ENCODE peak calls at places on chromosome 20, in four cellular contexts. S is A549, C is HepG2, D is K562. E is an unnamed sample.

GRCh38 chr20:9884061-9884460 is 45.2 kb upstream of the PAK5 start:
- DNase-seq in S (no peak), C (no peak), D (no peak), E (no peak)

GRCh38 chr20:55159230-55159629 is 683.8 kb downstream of the DOK5 start:
- DNase-seq in S (no peak), C (no peak), D (no peak), E (no peak)

GRCh38 chr20:48416002-48416401 is 411.8 kb downstream of the PREX1 start:
- DNase-seq in S (no peak), C (no peak), D (no peak), E (no peak)

GRCh38 chr20:61818746-61819483 is 246.8 kb downstream of the TAF4 start:
- DNase-seq in S (no peak), C (no peak), D (no peak), E (no peak)

GRCh38 chr20:37245671-37246237 is 15.9 kb downstream of the GHRH start:
- DNase-seq in S (no peak), C (no peak), D (no peak), E (peak; percentile 63)

GRCh38 chr20:1827974-1828785 is 67.0 kb upstream of the SIRPA start:
- DNase-seq in S (peak; percentile 47), C (peak; percentile 99), D (no peak), E (no peak)

GRCh38 chr20:56630086-56630493 is 984 bp downstream of the TFAP2C start:
- DNase-seq in S (peak; percentile 88), C (no peak), D (peak; percentile 21), E (peak; percentile 54)

GRCh38 chr20:59191756-59192532 is 28.3 kb downstream of the ZNF831 start:
- DNase-seq in S (no peak), C (no peak), D (no peak), E (no peak)

GRCh38 chr20:31861346-31862156 is 8.8 kb downstream of the DUSP15 start:
- DNase-seq in S (peak; percentile 85), C (peak; percentile 59), D (peak; percentile 99), E (peak; percentile 88)

GRCh38 chr20:57708694-57709673 is 831 bp downstream of the PMEPA1 start:
- DNase-seq in S (no peak), C (no peak), D (no peak), E (no peak)

GRCh38 chr20:52312131-52312729 is 120.7 kb upstream of the ZFP64 start:
- DNase-seq in S (peak; percentile 55), C (peak; percentile 70), D (peak; percentile 35), E (no peak)

GRCh38 chr20:44990425-44990824 is 24.1 kb downstream of the STK4 start:
- DNase-seq in S (no peak), C (no peak), D (no peak), E (no peak)

GRCh38 chr20:38337561-38338140 is 8.6 kb upstream of the LBP start:
- DNase-seq in S (peak; percentile 58), C (peak; percentile 72), D (peak; percentile 85), E (peak; percentile 98)

GRCh38 chr20:46130534-46130933 is 12.4 kb downstream of the CD40 start:
- DNase-seq in S (no peak), C (no peak), D (no peak), E (no peak)

GRCh38 chr20:53838311-53838873 is 232.0 kb downstream of the BCAS1 start:
- DNase-seq in S (no peak), C (no peak), D (no peak), E (no peak)

GRCh38 chr20:46021361-46022359 is 7.4 kb upstream of the SLC12A5 start:
- DNase-seq in S (peak; percentile 69), C (peak; percentile 69), D (peak; percentile 96), E (peak; percentile 94)

GRCh38 chr20:21100590-21101452 is 5.3 kb downstream of the LINC00237 start:
- DNase-seq in S (no peak), C (no peak), D (no peak), E (peak; percentile 80)

GRCh38 chr20:56414842-56415765 is 3.0 kb downstream of the CASS4 start:
- DNase-seq in S (no peak), C (no peak), D (peak; percentile 60), E (no peak)

GRCh38 chr20:46438156-46438750 is 31.8 kb upstream of the ELMO2 start:
- DNase-seq in S (peak; percentile 65), C (peak; percentile 50), D (peak; percentile 23), E (no peak)

GRCh38 chr20:48146303-48146702 is 361.0 kb upstream of the SULF2 start:
- DNase-seq in S (no peak), C (no peak), D (no peak), E (no peak)

GRCh38 chr20:31901615-31902014 is 31.2 kb downstream of the TTLL9 start:
- DNase-seq in S (no peak), C (no peak), D (peak; percentile 46), E (no peak)

GRCh38 chr20:53258741-53259140 is 286.6 kb downstream of the TSHZ2 start:
- DNase-seq in S (no peak), C (no peak), D (no peak), E (no peak)

GRCh38 chr20:11687546-11688292 is 230.0 kb upstream of the BTBD3 start:
- DNase-seq in S (peak; percentile 55), C (peak; percentile 84), D (no peak), E (no peak)
- TF ChIP-seq RAD21 in S (no peak), C (no peak), D (no peak), E (no peak)

GRCh38 chr20:17875981-17876385 is 92.6 kb downstream of the SNX5 start:
- DNase-seq in S (no peak), C (no peak), D (no peak), E (no peak)

GRCh38 chr20:17875106-17875980 is 93.3 kb downstream of the SNX5 start:
- DNase-seq in S (no peak), C (peak; percentile 92), D (no peak), E (no peak)

GRCh38 chr20:17873410-17874270 is 95.0 kb downstream of the SNX5 start:
- DNase-seq in S (peak; percentile 33), C (peak; percentile 91), D (no peak), E (no peak)

GRCh38 chr20:17872920-17873319 is 95.7 kb downstream of the SNX5 start:
- DNase-seq in S (no peak), C (no peak), D (no peak), E (no peak)

DNA sequence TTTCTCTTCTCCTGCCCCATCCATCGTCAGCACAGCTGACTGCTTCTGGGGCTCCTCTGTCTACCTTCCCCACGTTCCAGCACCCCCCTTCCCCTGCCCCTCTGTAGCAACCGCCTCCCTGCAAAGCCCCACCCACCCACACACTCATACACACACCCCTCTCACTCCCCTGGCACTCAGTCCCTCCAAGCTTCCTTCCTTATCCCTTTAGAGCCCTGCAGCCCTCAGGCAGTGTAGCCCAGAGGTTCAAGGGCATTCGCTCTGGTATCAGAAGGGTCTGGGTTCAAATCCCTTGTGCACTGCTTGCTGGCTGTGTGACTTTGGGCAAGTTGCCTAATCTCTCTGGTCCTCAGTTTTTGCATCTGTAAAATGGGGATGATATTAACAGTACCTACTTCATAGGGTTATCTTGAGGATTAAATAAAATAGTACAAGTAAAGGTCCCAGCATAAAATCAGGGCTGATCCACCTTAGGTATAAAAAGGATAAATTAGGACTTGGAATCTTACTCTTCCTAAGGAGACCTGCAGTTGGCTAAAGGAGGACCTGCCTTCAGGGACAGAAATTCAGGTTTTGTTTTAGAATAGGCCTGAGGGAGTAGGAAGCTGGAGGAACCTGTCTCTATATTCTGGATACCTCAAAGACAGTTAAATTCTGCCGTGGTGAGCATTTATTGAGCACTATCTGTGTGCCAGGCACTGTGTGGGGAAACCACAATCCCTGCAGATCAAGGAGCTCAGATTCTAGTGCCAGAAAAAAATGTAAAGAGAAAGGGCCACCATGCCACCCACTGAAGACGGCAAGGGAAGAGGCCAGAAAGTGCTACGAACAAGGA is 94.1 kb downstream of the SNX5 start:
- DNase-seq in S (no peak), C (no peak), D (no peak), E (no peak)
- TF ChIP-seq RNF2 in S (no peak), C (no peak), D (no peak), E (no peak)

GRCh38 chr20:13302647-13303425 is 81.8 kb downstream of the ISM1 start:
- DNase-seq in S (peak; percentile 55), C (peak; percentile 49), D (peak; percentile 12), E (no peak)
- TF ChIP-seq HDAC2 in S (no peak), C (no peak), D (no peak), E (no peak)

DNA sequence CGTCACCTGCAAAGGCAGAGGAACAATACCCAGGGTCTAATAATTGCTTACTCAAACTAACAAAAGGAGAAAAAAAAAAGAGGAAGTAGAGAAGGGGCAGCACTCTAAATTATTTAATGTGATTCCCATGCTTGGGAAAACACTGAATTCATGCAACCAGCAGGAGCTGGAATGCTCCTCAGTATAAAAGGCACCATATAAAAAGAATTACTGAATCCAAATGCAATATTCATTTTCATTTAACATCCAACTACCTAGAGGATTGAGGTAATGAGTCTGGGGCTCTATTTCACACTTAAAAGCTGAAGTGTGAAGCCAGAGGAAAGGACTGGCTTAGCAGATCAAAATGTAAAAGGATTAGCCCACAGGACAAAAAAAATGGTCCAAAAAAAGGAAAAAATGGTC is 8.7 kb downstream of the B4GALT5 start:
- DNase-seq in S (no peak), C (no peak), D (no peak), E (no peak)
- TF ChIP-seq RAD21 in S (no peak), C (no peak), D (no peak), E (no peak)

GRCh38 chr20:36101201-36101600 is 53.3 kb upstream of the EPB41L1 start:
- DNase-seq in S (no peak), C (no peak), D (no peak), E (no peak)
- TF ChIP-seq RNF2 in S (no peak), C (no peak), D (no peak), E (no peak)

GRCh38 chr20:24376523-24377085 is 92.8 kb upstream of the SYNDIG1 start:
- DNase-seq in S (no peak), C (no peak), D (no peak), E (no peak)

GRCh38 chr20:24378651-24379050 is 90.8 kb upstream of the SYNDIG1 start:
- DNase-seq in S (no peak), C (no peak), D (no peak), E (no peak)

GRCh38 chr20:24381886-24382285 is 87.5 kb upstream of the SYNDIG1 start:
- DNase-seq in S (no peak), C (no peak), D (no peak), E (no peak)

GRCh38 chr20:24382330-24382729 is 87.1 kb upstream of the SYNDIG1 start:
- DNase-seq in S (no peak), C (no peak), D (no peak), E (no peak)

GRCh38 chr20:24379116-24379927 is 90.1 kb upstream of the SYNDIG1 start:
- DNase-seq in S (no peak), C (no peak), D (no peak), E (no peak)
- TF ChIP-seq HDAC2 in S (no peak), C (no peak), D (no peak), E (no peak)

E was measured in H1.